ENCODE peak calls at places on chromosome 13, in seven cellular contexts. H is uterus, S is Panc1, E is IMR-90, K is spleen, R is lung, V is mucosa of descending colon. G is an unnamed sample.

GRCh38 chr13:32087955-32088747 is 56.6 kb downstream of the FRY start:
- DNase-seq in E (peak; percentile 75), K (no peak), V (no peak), R (no peak), S (no peak), H (no peak), G (no peak)

GRCh38 chr13:113040597-113041292 is 64.8 kb upstream of the F7 start:
- DNase-seq in V (no peak), H (no peak), K (no peak), E (no peak), R (no peak), S (no peak), G (no peak)

GRCh38 chr13:19150712-19151228 is 30.9 kb downstream of the TUBA3C start:
- DNase-seq in V (no peak), E (no peak), R (no peak), K (no peak), S (no peak), H (no peak), G (no peak)

GRCh38 chr13:41463823-41464602 is 6.7 kb downstream of the RGCC start:
- DNase-seq in R (no peak), H (no peak), K (peak; percentile 80), E (no peak), S (no peak), V (no peak), G (no peak)

GRCh38 chr13:42495256-42495655 is 78.7 kb upstream of the TNFSF11 start:
- DNase-seq in K (no peak), R (no peak), E (no peak), H (no peak), V (no peak), S (no peak), G (no peak)

GRCh38 chr13:75480691-75481175 is 1.2 kb downstream of the TBC1D4 start:
- DNase-seq in R (peak; percentile 77), E (peak; percentile 37), S (no peak), H (peak; percentile 44), V (peak; percentile 83), K (peak; percentile 79), G (peak; percentile 91)

GRCh38 chr13:113596321-113597200 is 12.0 kb downstream of the TFDP1 start:
- DNase-seq in R (no peak), E (no peak), H (no peak), V (no peak), S (no peak), K (peak; percentile 65), G (peak; percentile 28)

GRCh38 chr13:77779461-77780272 is 82.2 kb downstream of the SLAIN1 start:
- DNase-seq in E (peak; percentile 74), H (no peak), V (no peak), K (no peak), S (peak; percentile 8), R (peak; percentile 56), G (peak; percentile 44)

GRCh38 chr13:23828866-23829265 is 60.3 kb downstream of the MIPEP start:
- DNase-seq in E (peak; percentile 48), R (no peak), K (no peak), S (no peak), H (no peak), V (no peak), G (no peak)

GRCh38 chr13:21999666-22000065 is 328.8 kb downstream of the FGF9 start:
- DNase-seq in K (no peak), V (no peak), H (no peak), S (no peak), R (no peak), E (no peak), G (no peak)

GRCh38 chr13:44884076-44884729 is 105.1 kb downstream of the NUFIP1 start:
- DNase-seq in E (peak; percentile 86), S (no peak), K (no peak), V (no peak), R (no peak), H (no peak), G (no peak)

GRCh38 chr13:37386276-37386675 is 212.3 kb downstream of the POSTN start:
- DNase-seq in E (peak; percentile 56), K (no peak), R (no peak), H (no peak), V (no peak), S (no peak), G (no peak)

GRCh38 chr13:42328672-42329071 is 56.7 kb downstream of the AKAP11 start:
- DNase-seq in S (no peak), K (no peak), V (no peak), H (no peak), E (no peak), R (no peak), G (no peak)

GRCh38 chr13:44470623-44471562 is 97.3 kb downstream of the SERP2 start:
- DNase-seq in R (no peak), V (no peak), S (no peak), E (peak; percentile 40), H (no peak), K (no peak), G (peak; percentile 39)

GRCh38 chr13:35470671-35471465 is 5.6 kb downstream of the MAB21L1 start:
- DNase-seq in H (peak; percentile 49), R (no peak), E (peak; percentile 2), K (peak; percentile 70), S (no peak), V (peak; percentile 43), G (no peak)
- H3K4me3 ChIP-seq in H (peak overlapping the region; percentile 14), R (no peak overlapping the region), E (no peak overlapping the region), K (peak overlapping the region; percentile 18), S (no peak overlapping the region), V (no peak overlapping the region), G (no peak overlapping the region)

DNA sequence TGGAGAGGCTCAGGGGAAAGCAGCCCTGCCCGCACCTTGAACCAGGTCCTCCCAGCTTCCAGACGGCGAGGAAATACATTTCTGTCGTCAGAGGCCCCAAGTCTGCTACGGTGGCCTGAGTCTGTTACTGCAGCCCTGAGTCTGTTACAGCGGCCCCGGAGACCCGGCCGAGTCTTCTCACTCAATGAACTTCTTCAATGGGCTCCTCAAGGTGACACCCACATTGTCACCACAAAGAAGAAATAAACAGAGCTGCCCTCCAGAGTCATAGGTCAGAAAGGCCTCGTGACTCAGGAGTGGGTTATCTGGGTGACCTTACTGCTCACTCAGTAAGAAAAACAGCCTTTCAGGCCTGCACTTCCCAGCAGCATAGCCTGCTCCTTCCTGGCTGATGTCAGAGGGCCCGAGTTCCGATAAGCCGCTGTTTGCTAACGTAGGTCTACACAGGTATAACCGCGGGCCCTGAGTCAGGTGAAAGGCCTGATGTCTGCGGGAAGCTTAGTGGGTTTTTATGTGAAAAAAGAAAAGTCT is 66.9 kb upstream of the TM9SF2 start:
- DNase-seq in E (no peak), V (peak; percentile 39), S (no peak), H (no peak), R (no peak), K (no peak), G (peak; percentile 19)
- TF ChIP-seq CTCF in E (peak; percentile 9), V (no peak), S (no peak), H (no peak), R (no peak), K (peak; percentile 26), G (no peak)

GRCh38 chr13:103634066-103634465 is 567.8 kb upstream of the SLC10A2 start:
- DNase-seq in V (no peak), S (no peak), K (no peak), R (no peak), H (no peak), E (no peak), G (no peak)

GRCh38 chr13:103639326-103639725 is 573.1 kb upstream of the SLC10A2 start:
- DNase-seq in H (no peak), S (no peak), E (no peak), R (no peak), V (no peak), K (no peak), G (no peak)

GRCh38 chr13:103640617-103641016 is 574.4 kb upstream of the SLC10A2 start:
- DNase-seq in H (no peak), K (no peak), E (no peak), V (no peak), S (no peak), R (no peak), G (no peak)

DNA sequence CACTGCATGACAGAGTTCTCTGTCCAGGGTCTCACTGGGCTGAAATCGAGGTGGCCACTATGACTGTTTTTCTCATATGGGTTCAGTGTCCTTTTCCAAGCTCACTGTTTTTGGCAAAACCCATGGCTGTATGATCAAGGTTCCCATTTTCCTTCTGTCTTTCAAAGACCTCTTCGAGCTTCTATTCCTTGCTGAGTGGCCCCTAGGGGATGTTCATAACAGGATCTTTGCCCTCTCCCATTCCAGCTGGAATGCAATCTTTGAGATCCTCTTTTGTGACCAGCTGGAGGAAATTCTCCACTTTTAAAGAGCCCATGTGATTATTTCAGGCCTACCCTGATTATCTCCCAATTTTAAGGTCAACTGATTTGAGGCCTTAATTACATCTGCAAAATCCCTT is 572.5 kb upstream of the SLC10A2 start:
- DNase-seq in K (no peak), H (no peak), S (no peak), R (no peak), V (no peak), E (no peak), G (no peak)
- H3K9me3 ChIP-seq in K (no peaks in the 10 kb centered on the region), H (no peaks in the 10 kb centered on the region), S (no peaks in the 10 kb centered on the region), R (no peaks in the 10 kb centered on the region), V (no peaks in the 10 kb centered on the region), E (peaks cover 2% of the 10 kb centered on the region), G (no peaks in the 10 kb centered on the region)

GRCh38 chr13:99227331-99227900 is 26.8 kb downstream of the UBAC2 start:
- DNase-seq in H (no peak), S (no peak), R (no peak), E (no peak), K (no peak), V (no peak), G (no peak)

GRCh38 chr13:99226493-99226892 is 25.8 kb downstream of the UBAC2 start:
- DNase-seq in S (no peak), E (no peak), V (no peak), R (no peak), H (no peak), K (no peak), G (no peak)

GRCh38 chr13:99230991-99231390 is 27.2 kb downstream of the GPR18 start:
- DNase-seq in V (no peak), S (no peak), K (no peak), R (no peak), H (no peak), E (no peak), G (no peak)

GRCh38 chr13:99227909-99228688 is 27.4 kb downstream of the UBAC2 start:
- DNase-seq in R (no peak), S (no peak), H (no peak), E (no peak), K (no peak), V (no peak), G (no peak)

DNA sequence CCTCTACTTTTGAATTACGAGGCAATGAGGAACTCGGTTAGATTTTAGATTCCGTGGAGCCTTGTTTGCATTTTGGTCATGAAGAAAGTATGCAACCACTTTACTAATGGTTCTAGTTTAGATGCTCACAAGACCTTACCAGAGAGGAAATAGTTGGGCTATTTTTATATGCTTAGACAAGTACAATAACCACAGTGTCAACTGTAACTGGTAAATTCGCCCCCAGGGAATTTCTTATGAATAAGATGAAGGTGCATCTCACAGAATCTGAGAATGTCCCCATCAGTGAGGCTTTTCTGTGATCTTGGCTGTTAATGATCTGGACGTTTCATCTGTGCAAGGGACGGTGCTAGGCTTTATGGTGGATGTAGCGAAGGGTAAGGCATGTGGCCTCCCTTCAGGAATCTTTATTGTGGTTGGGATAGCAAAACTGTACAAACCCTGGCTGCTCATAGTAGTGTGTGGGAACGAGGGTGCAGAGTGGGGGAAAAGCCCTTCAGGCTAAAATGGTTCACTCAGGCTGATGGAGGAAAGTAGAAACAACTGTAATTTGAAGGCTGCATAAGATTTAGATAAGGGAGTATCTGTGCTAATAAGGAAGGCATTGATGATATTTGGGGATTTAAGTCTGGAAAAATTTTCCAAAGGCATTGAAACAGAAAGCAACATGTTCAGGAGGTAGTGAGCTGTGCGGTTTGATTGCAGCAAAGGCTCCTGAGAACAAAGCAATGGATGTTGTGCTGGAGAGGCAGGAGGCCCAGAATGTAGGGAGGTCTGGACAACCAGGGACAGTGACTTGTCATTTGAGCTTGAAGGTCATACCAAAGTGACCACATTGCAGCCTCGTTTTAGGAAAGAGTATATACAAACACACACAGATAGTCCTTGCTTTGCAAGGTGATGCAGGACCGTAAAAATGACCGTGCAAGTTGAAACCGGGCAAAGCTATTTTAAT is 28.4 kb downstream of the UBAC2 start:
- DNase-seq in K (no peak), S (no peak), E (peak; percentile 87), H (no peak), V (no peak), R (no peak), G (no peak)
- H3K4me3 ChIP-seq in K (no peak overlapping the region), S (peak overlapping the region; percentile 12), E (no peak overlapping the region), H (no peak overlapping the region), V (no peak overlapping the region), R (no peak overlapping the region), G (no peak overlapping the region)

G was measured in Caco-2.